ENCODE peak calls at places on chromosomes 12 and 14, in five cellular contexts. V is AG04450, H is GM06990, O is body of pancreas, B is GM20000. T is an unnamed sample.
A peak's percentile ranks its signal among the peaks of the same experiment; 100 is the strongest.

GRCh38 chr12:114764516-114764915 is 80.5 kb upstream of the TBX3 start:
- DNase-seq in B (no peak), H (no peak), O (no peak), V (no peak), T (no peak)

GRCh38 chr12:13154027-13154538 is 42.4 kb upstream of the EMP1 start:
- DNase-seq in H (no peak), B (no peak), O (no peak), V (no peak), T (no peak)

GRCh38 chr12:42641231-42641630 is 51.7 kb upstream of the PRICKLE1 start:
- DNase-seq in H (no peak), B (no peak), O (no peak), V (peak; percentile 3), T (no peak)

GRCh38 chr14:103476631-103477030 is 46.0 kb downstream of the CKB start:
- DNase-seq in B (no peak), H (no peak), V (no peak), O (no peak), T (no peak)

GRCh38 chr14:52840916-52841315 is 49.5 kb upstream of the GNPNAT1 start:
- DNase-seq in O (no peak), B (peak; percentile 12), H (no peak), V (peak; percentile 13), T (no peak)

GRCh38 chr12:132174015-132174660 is 29.9 kb downstream of the NOC4L start:
- DNase-seq in B (no peak), O (no peak), H (no peak), V (no peak), T (no peak)

GRCh38 chr12:75478395-75478794 is 2.2 kb upstream of the GLIPR1 start:
- DNase-seq in B (peak; percentile 39), H (no peak), O (no peak), V (no peak), T (peak; percentile 63)

GRCh38 chr12:131121705-131122405 is 168.1 kb downstream of the ADGRD1 start:
- DNase-seq in V (no peak), O (no peak), H (no peak), B (no peak), T (no peak)

GRCh38 chr12:46242569-46242968 is 26.3 kb downstream of the SLC38A1 start:
- DNase-seq in H (no peak), V (no peak), O (no peak), B (no peak), T (no peak)

GRCh38 chr12:130486891-130487416 is 149.3 kb downstream of the PIWIL1 start:
- DNase-seq in O (no peak), H (no peak), V (no peak), B (no peak), T (no peak)

GRCh38 chr12:49882248-49882850 is 21.4 kb downstream of the FAIM2 start:
- DNase-seq in V (no peak), H (no peak), O (no peak), B (no peak), T (no peak)

GRCh38 chr12:132026061-132026795 is 76.5 kb downstream of the EP400 start:
- DNase-seq in V (no peak), H (no peak), B (no peak), O (no peak), T (no peak)

GRCh38 chr12:95487024-95487423 is 13.1 kb downstream of the METAP2 start:
- DNase-seq in O (no peak), B (no peak), H (no peak), V (no peak), T (no peak)

GRCh38 chr14:85817430-85817829 is 287.5 kb downstream of the FLRT2 start:
- DNase-seq in O (no peak), H (no peak), B (no peak), V (no peak), T (no peak)

GRCh38 chr12:113933201-113933786 is 32.8 kb downstream of the RBM19 start:
- DNase-seq in O (no peak), H (no peak), B (no peak), V (peak; percentile 32), T (no peak)

GRCh38 chr14:97180304-97181200 is 383.4 kb downstream of the VRK1 start:
- DNase-seq in O (no peak), B (no peak), H (no peak), V (no peak), T (peak; percentile 9)

GRCh38 chr12:48996794-48997718 is 2.1 kb downstream of the DDN start:
- DNase-seq in B (peak; percentile 88), O (peak; percentile 72), V (no peak), H (peak; percentile 60), T (peak; percentile 79)

GRCh38 chr14:25231006-25231405 is 181.1 kb upstream of the STXBP6 start:
- DNase-seq in H (no peak), O (no peak), B (no peak), V (no peak), T (no peak)

GRCh38 chr14:96256420-96256819 is 410 bp downstream of the BDKRB1 start:
- DNase-seq in V (no peak), B (no peak), O (no peak), H (no peak), T (no peak)

GRCh38 chr12:53806689-53807088 is 54.9 kb upstream of the CISTR start:
- DNase-seq in B (no peak), O (no peak), V (peak; percentile 37), H (no peak), T (no peak)

GRCh38 chr12:60494249-60494648 is 898.4 kb downstream of the SLC16A7 start:
- DNase-seq in V (peak; percentile 27), O (no peak), B (peak; percentile 2), H (no peak), T (no peak)

GRCh38 chr12:85065816-85066482 is 29.8 kb downstream of the LRRIQ1 start:
- DNase-seq in B (no peak), O (no peak), H (no peak), V (no peak), T (no peak)

GRCh38 chr12:13587721-13588389 is 391.3 kb downstream of the EMP1 start:
- DNase-seq in V (no peak), B (no peak), O (no peak), H (no peak), T (no peak)

GRCh38 chr12:109982211-109982610 is 14.0 kb downstream of the GIT2 start:
- DNase-seq in B (no peak), V (no peak), O (no peak), H (no peak), T (no peak)

GRCh38 chr12:71639341-71639760 is 24.3 kb downstream of the ZFC3H1 start:
- DNase-seq in V (no peak), B (no peak), H (no peak), O (no peak), T (no peak)

GRCh38 chr14:91509083-91509877 is 830 bp downstream of the PPP4R3A start:
- DNase-seq in V (no peak), O (peak; percentile 46), H (peak; percentile 61), B (peak; percentile 53), T (peak; percentile 44)

GRCh38 chr14:65689070-65689469 is 276.5 kb downstream of the FUT8 start:
- DNase-seq in V (no peak), B (no peak), H (no peak), O (no peak), T (no peak)
- TF ChIP-seq CTCF in V (no peak), B (no peak), H (no peak), O (no peak), T (no peak)

GRCh38 chr12:124167141-124167540 is 127.8 kb upstream of the RFLNA start:
- DNase-seq in B (no peak), V (no peak), O (no peak), H (no peak), T (no peak)

GRCh38 chr12:124160102-124160501 is 134.8 kb upstream of the RFLNA start:
- DNase-seq in V (no peak), O (no peak), B (no peak), H (no peak), T (no peak)

GRCh38 chr12:124159655-124160054 is 135.2 kb upstream of the RFLNA start:
- DNase-seq in H (no peak), B (no peak), O (no peak), V (no peak), T (no peak)

GRCh38 chr12:124165695-124166094 is 129.2 kb upstream of the RFLNA start:
- DNase-seq in H (no peak), O (no peak), B (no peak), V (no peak), T (no peak)

DNA sequence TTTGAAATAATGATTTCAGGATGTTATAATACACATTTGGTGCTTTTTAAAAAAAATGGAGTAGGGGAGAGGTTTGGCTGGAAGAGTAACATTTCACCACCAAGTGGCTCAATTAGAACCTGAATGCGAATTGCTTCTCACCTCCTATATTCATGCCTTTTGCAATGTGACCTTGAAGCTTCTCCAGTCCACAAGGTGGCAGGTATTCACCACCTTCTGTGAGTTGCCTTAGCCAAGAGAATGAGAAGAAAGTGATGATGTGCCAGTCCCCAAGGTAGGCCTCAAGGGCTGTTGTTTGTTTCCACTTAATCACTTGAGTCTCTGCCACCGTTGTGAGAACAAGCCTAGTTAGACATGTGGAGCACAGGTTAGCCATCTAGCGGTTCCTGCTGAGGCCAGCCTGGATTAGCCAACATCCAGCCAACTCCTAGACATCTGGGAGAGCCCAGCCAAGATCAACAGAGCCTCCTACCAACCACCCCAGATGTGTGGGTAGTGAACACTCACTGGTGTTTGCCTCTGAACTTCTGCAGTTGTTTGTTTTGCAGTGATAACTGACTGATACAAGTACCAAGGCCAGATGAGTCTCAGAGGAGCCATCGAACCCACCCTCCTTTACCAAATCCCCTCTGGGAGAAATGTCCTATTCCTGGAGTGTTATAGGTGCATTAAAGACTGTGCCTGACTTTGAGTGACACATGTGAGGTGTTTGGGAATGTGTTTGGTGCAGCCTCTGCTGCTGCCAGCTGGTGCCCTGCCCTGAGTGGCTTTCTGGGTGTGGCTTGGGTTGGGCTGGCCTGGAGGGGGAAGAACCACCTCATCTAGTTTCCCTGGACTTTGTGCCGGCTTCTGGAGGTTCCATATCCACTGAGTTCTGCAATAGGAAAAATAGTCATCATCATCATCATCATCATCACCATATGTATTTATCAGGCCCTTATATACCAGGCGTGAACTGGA is 132.5 kb upstream of the RFLNA start:
- DNase-seq in H (no peak), V (no peak), B (no peak), O (no peak), T (peak; percentile 20)
- TF ChIP-seq CTCF in H (no peak), V (no peak), B (no peak), O (no peak), T (no peak)

DNA sequence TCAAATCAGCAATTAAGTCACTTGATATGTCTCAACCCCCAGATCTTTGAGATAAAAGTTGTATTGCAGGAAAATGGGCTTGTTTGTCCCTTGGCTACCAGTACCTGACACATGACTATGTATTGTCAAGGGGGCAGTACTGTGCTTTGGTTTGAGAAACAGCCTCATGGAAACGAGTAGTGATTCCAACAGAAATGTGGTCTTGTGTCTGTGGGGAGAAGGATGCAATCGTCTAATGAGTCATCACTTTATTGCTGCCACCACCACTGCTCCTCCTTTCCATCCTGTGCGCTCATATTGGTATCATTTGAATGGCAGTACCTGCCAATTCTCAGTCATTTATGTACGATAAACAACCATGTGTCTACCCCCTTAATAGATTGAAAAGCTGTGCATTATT is 72.8 kb upstream of the ARHGAP5 start:
- DNase-seq in B (no peak), H (no peak), V (no peak), O (no peak), T (no peak)
- TF ChIP-seq CTCF in B (no peak), H (no peak), V (no peak), O (no peak), T (no peak)

GRCh38 chr14:98501836-98502235 is 770.2 kb downstream of the BCL11B start:
- DNase-seq in O (no peak), B (no peak), V (no peak), H (no peak), T (no peak)
- TF ChIP-seq CTCF in O (no peak), B (no peak), V (no peak), H (no peak), T (no peak)

GRCh38 chr12:65962921-65963883 is 138.9 kb downstream of the HMGA2 start:
- DNase-seq in O (no peak), H (no peak), B (peak; percentile 16), V (no peak), T (peak; percentile 35)
- TF ChIP-seq CTCF in O (no peak), H (peak; percentile 41), B (peak; percentile 26), V (peak; percentile 10), T (no peak)